ENCODE peak calls at places on chromosomes 6 and 20, in five cellular contexts. One of them, this sample, is unnamed.

GRCh38 chr20:57394087-57395082 is 3.2 kb downstream of the RBM38 start:
- DNase-seq in mucosa of gallbladder: no peak
- DNase-seq in left ventricle myocardium superior: peak
- DNase-seq in DMS153: no peak
- DNase-seq in stimulated activated CD8-positive, alpha-beta memory T cell treated with anti-CD3 and anti-CD28 coated beads, Interleukin-4, amount 100 ng/mL, for 24 hours: no peak
- DNase-seq in this sample: no peak

GRCh38 chr6:56652231-56652630 is 9.5 kb upstream of the DST start:
- DNase-seq in stimulated activated CD8-positive, alpha-beta memory T cell treated with anti-CD3 and anti-CD28 coated beads, Interleukin-4, amount 100 ng/mL, for 24 hours: no peak
- DNase-seq in left ventricle myocardium superior: no peak
- DNase-seq in DMS153: no peak
- DNase-seq in mucosa of gallbladder: no peak
- DNase-seq in this sample: no peak

GRCh38 chr6:41352396-41352795 is 17.0 kb downstream of the NCR2 start:
- DNase-seq in mucosa of gallbladder: no peak
- DNase-seq in left ventricle myocardium superior: no peak
- DNase-seq in DMS153: no peak
- DNase-seq in stimulated activated CD8-positive, alpha-beta memory T cell treated with anti-CD3 and anti-CD28 coated beads, Interleukin-4, amount 100 ng/mL, for 24 hours: no peak
- DNase-seq in this sample: no peak

GRCh38 chr20:34045930-34046329 is 52.2 kb downstream of the RALY start:
- DNase-seq in stimulated activated CD8-positive, alpha-beta memory T cell treated with anti-CD3 and anti-CD28 coated beads, Interleukin-4, amount 100 ng/mL, for 24 hours: no peak
- DNase-seq in mucosa of gallbladder: no peak
- DNase-seq in DMS153: no peak
- DNase-seq in left ventricle myocardium superior: no peak
- DNase-seq in this sample: no peak

GRCh38 chr6:134287863-134288537 is 29.9 kb downstream of the SGK1 start:
- DNase-seq in mucosa of gallbladder: no peak
- DNase-seq in stimulated activated CD8-positive, alpha-beta memory T cell treated with anti-CD3 and anti-CD28 coated beads, Interleukin-4, amount 100 ng/mL, for 24 hours: no peak
- DNase-seq in DMS153: no peak
- DNase-seq in left ventricle myocardium superior: no peak
- DNase-seq in this sample: no peak

GRCh38 chr6:39496951-39497350 is 174.4 kb upstream of the KCNK16 start:
- DNase-seq in mucosa of gallbladder: peak
- DNase-seq in left ventricle myocardium superior: peak
- DNase-seq in DMS153: no peak
- DNase-seq in stimulated activated CD8-positive, alpha-beta memory T cell treated with anti-CD3 and anti-CD28 coated beads, Interleukin-4, amount 100 ng/mL, for 24 hours: no peak
- DNase-seq in this sample: no peak

GRCh38 chr6:123562264-123562663 is 74.5 kb downstream of the TRDN start:
- DNase-seq in DMS153: no peak
- DNase-seq in left ventricle myocardium superior: no peak
- DNase-seq in mucosa of gallbladder: no peak
- DNase-seq in stimulated activated CD8-positive, alpha-beta memory T cell treated with anti-CD3 and anti-CD28 coated beads, Interleukin-4, amount 100 ng/mL, for 24 hours: no peak
- DNase-seq in this sample: no peak

GRCh38 chr6:128275030-128275429 is 245.4 kb downstream of the PTPRK start:
- DNase-seq in left ventricle myocardium superior: no peak
- DNase-seq in DMS153: no peak
- DNase-seq in mucosa of gallbladder: no peak
- DNase-seq in stimulated activated CD8-positive, alpha-beta memory T cell treated with anti-CD3 and anti-CD28 coated beads, Interleukin-4, amount 100 ng/mL, for 24 hours: no peak
- DNase-seq in this sample: no peak

GRCh38 chr6:14037402-14038277 is 79.9 kb upstream of the CD83 start:
- DNase-seq in left ventricle myocardium superior: no peak
- DNase-seq in mucosa of gallbladder: no peak
- DNase-seq in stimulated activated CD8-positive, alpha-beta memory T cell treated with anti-CD3 and anti-CD28 coated beads, Interleukin-4, amount 100 ng/mL, for 24 hours: no peak
- DNase-seq in DMS153: no peak
- DNase-seq in this sample: no peak

GRCh38 chr6:21826031-21826430 is 232.5 kb downstream of the SOX4 start:
- DNase-seq in DMS153: no peak
- DNase-seq in stimulated activated CD8-positive, alpha-beta memory T cell treated with anti-CD3 and anti-CD28 coated beads, Interleukin-4, amount 100 ng/mL, for 24 hours: no peak
- DNase-seq in mucosa of gallbladder: no peak
- DNase-seq in left ventricle myocardium superior: no peak
- DNase-seq in this sample: no peak

GRCh38 chr20:25247100-25247665 is 702 bp upstream of the PYGB start:
- DNase-seq in DMS153: peak
- DNase-seq in left ventricle myocardium superior: peak
- DNase-seq in stimulated activated CD8-positive, alpha-beta memory T cell treated with anti-CD3 and anti-CD28 coated beads, Interleukin-4, amount 100 ng/mL, for 24 hours: no peak
- DNase-seq in mucosa of gallbladder: peak
- DNase-seq in this sample: peak

GRCh38 chr20:20849126-20849525 is 136.7 kb upstream of the RALGAPA2 start:
- DNase-seq in mucosa of gallbladder: no peak
- DNase-seq in stimulated activated CD8-positive, alpha-beta memory T cell treated with anti-CD3 and anti-CD28 coated beads, Interleukin-4, amount 100 ng/mL, for 24 hours: no peak
- DNase-seq in DMS153: no peak
- DNase-seq in left ventricle myocardium superior: no peak
- DNase-seq in this sample: peak

GRCh38 chr6:145623231-145623630 is 112.1 kb downstream of the EPM2A start:
- DNase-seq in left ventricle myocardium superior: no peak
- DNase-seq in DMS153: no peak
- DNase-seq in stimulated activated CD8-positive, alpha-beta memory T cell treated with anti-CD3 and anti-CD28 coated beads, Interleukin-4, amount 100 ng/mL, for 24 hours: no peak
- DNase-seq in mucosa of gallbladder: no peak
- DNase-seq in this sample: no peak

GRCh38 chr6:127342946-127343752 is at the start of gene ECHDC1:
- DNase-seq in mucosa of gallbladder: peak
- DNase-seq in DMS153: peak
- DNase-seq in left ventricle myocardium superior: peak
- DNase-seq in stimulated activated CD8-positive, alpha-beta memory T cell treated with anti-CD3 and anti-CD28 coated beads, Interleukin-4, amount 100 ng/mL, for 24 hours: peak
- DNase-seq in this sample: peak

GRCh38 chr6:79609225-79609595 is 21.9 kb upstream of the SH3BGRL2 start:
- DNase-seq in stimulated activated CD8-positive, alpha-beta memory T cell treated with anti-CD3 and anti-CD28 coated beads, Interleukin-4, amount 100 ng/mL, for 24 hours: no peak
- DNase-seq in left ventricle myocardium superior: no peak
- DNase-seq in DMS153: no peak
- DNase-seq in mucosa of gallbladder: no peak
- DNase-seq in this sample: no peak

This sample was measured in pons.